ENCODE peak calls at places on chromosomes 16 and 17, in four cellular contexts. E, C, Y and L are unnamed samples.
A peak's percentile ranks its signal among the peaks of the same experiment; 100 is the strongest.

GRCh38 chr17:64692187-64692586 is 30.1 kb upstream of the SMURF2 start:
- DNase-seq in E (peak; percentile 39), C (no peak), Y (no peak), L (no peak)

GRCh38 chr16:86073763-86074493 is 175.0 kb downstream of the IRF8 start:
- DNase-seq in E (no peak), C (peak; percentile 4), Y (no peak), L (no peak)

GRCh38 chr16:16127469-16128116 is 95.7 kb downstream of the ABCC6 start:
- DNase-seq in E (peak; percentile 66), C (peak; percentile 66), Y (peak; percentile 82), L (no peak)

GRCh38 chr16:84782841-84783240 is 36.9 kb upstream of the CRISPLD2 start:
- DNase-seq in E (no peak), C (no peak), Y (no peak), L (no peak)

GRCh38 chr17:45333702-45334092 is 16.9 kb upstream of the MAP3K14 start:
- DNase-seq in E (no peak), C (peak; percentile 5), Y (no peak), L (peak; percentile 58)

GRCh38 chr16:17225551-17225950 is 245.2 kb downstream of the XYLT1 start:
- DNase-seq in E (peak; percentile 13), C (no peak), Y (no peak), L (no peak)

GRCh38 chr17:260944-261343 is 79.5 kb upstream of the DOC2B start:
- DNase-seq in E (no peak), C (no peak), Y (no peak), L (no peak)

GRCh38 chr16:22188595-22189442 is 17.3 kb upstream of the EEF2K start:
- DNase-seq in E (peak; percentile 95), C (peak; percentile 82), Y (peak; percentile 92), L (peak; percentile 92)

GRCh38 chr16:80900593-80900954 is 96.2 kb upstream of the CDYL2 start:
- DNase-seq in E (no peak), C (no peak), Y (no peak), L (no peak)

GRCh38 chr17:44221072-44221861 is 1.8 kb upstream of the UBTF start:
- DNase-seq in E (peak; percentile 81), C (peak; percentile 79), Y (peak; percentile 85), L (no peak)

GRCh38 chr16:3171181-3171854 is 16.7 kb upstream of the OR1F1 start:
- DNase-seq in E (no peak), C (no peak), Y (no peak), L (no peak)

GRCh38 chr17:82458885-82459424 is 414 bp downstream of the NARF start:
- DNase-seq in E (peak; percentile 19), C (peak; percentile 34), Y (no peak), L (no peak)

GRCh38 chr17:78789149-78789662 is 7.1 kb upstream of the CYTH1 start:
- DNase-seq in E (no peak), C (no peak), Y (no peak), L (no peak)

GRCh38 chr16:57859331-57859730 is 57.0 kb upstream of the KIFC3 start:
- DNase-seq in E (peak; percentile 34), C (no peak), Y (peak; percentile 82), L (no peak)

GRCh38 chr17:61660726-61661125 is 69.7 kb upstream of the NACA2 start:
- DNase-seq in E (peak; percentile 36), C (no peak), Y (no peak), L (no peak)

GRCh38 chr17:49696233-49696761 is 11.5 kb downstream of the SLC35B1 start:
- DNase-seq in E (peak; percentile 17), C (no peak), Y (no peak), L (no peak)

GRCh38 chr17:14337596-14338079 is 36.8 kb downstream of the HS3ST3B1 start:
- DNase-seq in E (no peak), C (no peak), Y (no peak), L (no peak)

GRCh38 chr16:89996178-89996489 is 23.1 kb downstream of the DBNDD1 start:
- DNase-seq in E (no peak), C (no peak), Y (no peak), L (no peak)

GRCh38 chr16:27903046-27903655 is 160.4 kb downstream of the GSG1L start:
- DNase-seq in E (no peak), C (no peak), Y (no peak), L (no peak)

GRCh38 chr17:45735488-45735887 is 48.6 kb upstream of the CRHR1 start:
- DNase-seq in E (no peak), C (no peak), Y (no peak), L (no peak)

GRCh38 chr16:3174618-3175148 is 13.3 kb upstream of the OR1F1 start:
- DNase-seq in E (no peak), C (no peak), Y (no peak), L (no peak)

GRCh38 chr17:15261063-15261817 is 3.9 kb downstream of the PMP22 start:
- DNase-seq in E (peak; percentile 60), C (peak; percentile 49), Y (peak; percentile 68), L (peak; percentile 89)

GRCh38 chr17:44971776-44972483 is 3.8 kb upstream of the C1QL1 start:
- DNase-seq in E (peak; percentile 72), C (no peak), Y (no peak), L (no peak)

GRCh38 chr16:31404353-31405064 is 11.4 kb downstream of the ITGAD start:
- DNase-seq in E (no peak), C (no peak), Y (peak; percentile 81), L (no peak)

GRCh38 chr17:69093995-69094394 is 33.3 kb upstream of the ABCA9 start:
- DNase-seq in E (no peak), C (no peak), Y (no peak), L (no peak)
- H3K4me1 ChIP-seq in E (no peaks in the 10 kb centered on the region), C (no peaks in the 10 kb centered on the region), Y (no peaks in the 10 kb centered on the region), L (no peaks in the 10 kb centered on the region)

GRCh38 chr17:77127735-77128361 is 12.9 kb upstream of the SEC14L1 start:
- DNase-seq in E (no peak), C (peak; percentile 76), Y (no peak), L (no peak)

GRCh38 chr17:77125432-77125901 is 15.3 kb upstream of the SEC14L1 start:
- DNase-seq in E (peak; percentile 91), C (no peak), Y (peak; percentile 89), L (no peak)

GRCh38 chr17:77120866-77121265 is 19.9 kb upstream of the SEC14L1 start:
- DNase-seq in E (no peak), C (no peak), Y (no peak), L (no peak)

GRCh38 chr17:77126519-77126918 is 14.2 kb upstream of the SEC14L1 start:
- DNase-seq in E (no peak), C (peak; percentile 44), Y (peak; percentile 36), L (no peak)

GRCh38 chr17:77124192-77124908 is 16.4 kb upstream of the SEC14L1 start:
- DNase-seq in E (peak; percentile 68), C (no peak), Y (peak; percentile 81), L (no peak)
- TF ChIP-seq POLR2A in E (no peak), C (no peak), Y (no peak), L (no peak)

GRCh38 chr16:68093816-68094613 is 8.8 kb downstream of the NFATC3 start:
- DNase-seq in E (peak; percentile 69), C (no peak), Y (peak; percentile 34), L (no peak)

GRCh38 chr16:68090109-68090508 is 4.9 kb downstream of the NFATC3 start:
- DNase-seq in E (no peak), C (no peak), Y (no peak), L (no peak)

GRCh38 chr16:68090526-68090925 is 5.4 kb downstream of the NFATC3 start:
- DNase-seq in E (no peak), C (no peak), Y (no peak), L (no peak)

GRCh38 chr16:68089067-68089466 is 3.9 kb downstream of the NFATC3 start:
- DNase-seq in E (no peak), C (no peak), Y (no peak), L (no peak)

GRCh38 chr16:68091604-68092261 is 6.6 kb downstream of the NFATC3 start:
- DNase-seq in E (peak; percentile 72), C (no peak), Y (peak; percentile 49), L (no peak)
- H3K4me1 ChIP-seq in E (peaks cover 2% of the 10 kb centered on the region), C (no peaks in the 10 kb centered on the region), Y (peaks cover 57% of the 10 kb centered on the region), L (peaks cover 91% of the 10 kb centered on the region)

GRCh38 chr16:4801051-4801961 is 1.1 kb downstream of the ROGDI start:
- DNase-seq in E (no peak), C (peak; percentile 22), Y (no peak), L (no peak)
- TF ChIP-seq POLR2A in E (no peak), C (no peak), Y (no peak), L (no peak)

GRCh38 chr17:4945176-4945943 is 3.0 kb downstream of the PFN1 start:
- DNase-seq in E (peak; percentile 93), C (peak; percentile 88), Y (peak; percentile 89), L (no peak)
- H3K4me1 ChIP-seq in E (peaks cover 16% of the 10 kb centered on the region), C (peaks cover 34% of the 10 kb centered on the region), Y (peaks cover 55% of the 10 kb centered on the region), L (peaks cover 53% of the 10 kb centered on the region)

GRCh38 chr17:37609170-37610040 is at the start of gene SYNRG:
- DNase-seq in E (peak; percentile 94), C (peak; percentile 95), Y (peak; percentile 98), L (peak; percentile 96)
- TF ChIP-seq POLR2A in E (peak; percentile 74), C (peak; percentile 86), Y (peak; percentile 90), L (no peak)